ENCODE peak calls at places on chromosomes 4 and X, in four cellular contexts. L is GM19239, Q is SK-N-SH, F is uterus. I is an unnamed sample.

GRCh38 chrX:123607270-123607669 is 125.6 kb downstream of the THOC2 start:
- DNase-seq in L (no peak), Q (no peak), F (no peak), I (no peak)

GRCh38 chr4:22962186-22962786 is 269.5 kb downstream of the GBA3 start:
- DNase-seq in L (no peak), Q (no peak), F (no peak), I (no peak)

GRCh38 chr4:56937262-56937661 is 29.6 kb downstream of the REST start:
- DNase-seq in L (no peak), Q (no peak), F (no peak), I (no peak)

GRCh38 chrX:15758140-15758539 is 20.1 kb downstream of the CA5B start:
- DNase-seq in L (no peak), Q (no peak), F (no peak), I (no peak)

GRCh38 chr4:118326585-118326984 is 26.2 kb downstream of the PRSS12 start:
- DNase-seq in L (no peak), Q (no peak), F (no peak), I (no peak)

GRCh38 chr4:105859233-105859632 is 36.0 kb upstream of the NPNT start:
- DNase-seq in L (no peak), Q (no peak), F (no peak), I (no peak)

GRCh38 chr4:11446156-11446811 is 17.6 kb upstream of the HS3ST1 start:
- DNase-seq in L (no peak), Q (no peak), F (no peak), I (no peak)

GRCh38 chrX:150365953-150366911 is 3.1 kb downstream of the MAMLD1 start:
- DNase-seq in L (no peak), Q (no peak), F (peak), I (peak)

GRCh38 chrX:8404443-8404842 is 60.2 kb upstream of the VCX3B start:
- DNase-seq in L (no peak), Q (no peak), F (no peak), I (no peak)